ENCODE peak calls at places on chromosomes 6 and 20, in five cellular contexts. One of them, this sample, is unnamed.

GRCh38 chr6:108838101-108838717 is 10.0 kb upstream of the ARMC2 start:
- DNase-seq in fibroblast of mammary gland: peak
- DNase-seq in M059J: peak
- DNase-seq in HS-5: no peak
- DNase-seq in AG08395: no peak
- DNase-seq in this sample: no peak

GRCh38 chr6:25366785-25367657 is 87.8 kb downstream of the CARMIL1 start:
- DNase-seq in HS-5: no peak
- DNase-seq in fibroblast of mammary gland: peak
- DNase-seq in M059J: peak
- DNase-seq in AG08395: no peak
- DNase-seq in this sample: no peak

GRCh38 chr20:4171538-4172116 is 156.3 kb upstream of the RNF24 start:
- DNase-seq in HS-5: no peak
- DNase-seq in fibroblast of mammary gland: no peak
- DNase-seq in M059J: peak
- DNase-seq in AG08395: no peak
- DNase-seq in this sample: no peak

GRCh38 chr20:12036142-12036541 is 118.4 kb downstream of the BTBD3 start:
- DNase-seq in fibroblast of mammary gland: no peak
- DNase-seq in HS-5: no peak
- DNase-seq in M059J: no peak
- DNase-seq in AG08395: no peak
- DNase-seq in this sample: no peak

GRCh38 chr6:28161410-28162079 is 19.9 kb downstream of the ZKSCAN8 start:
- DNase-seq in fibroblast of mammary gland: peak
- DNase-seq in AG08395: peak
- DNase-seq in M059J: peak
- DNase-seq in HS-5: no peak
- DNase-seq in this sample: peak

GRCh38 chr20:49685161-49685601 is 28.5 kb downstream of the B4GALT5 start:
- DNase-seq in AG08395: no peak
- DNase-seq in HS-5: no peak
- DNase-seq in fibroblast of mammary gland: peak
- DNase-seq in M059J: no peak
- DNase-seq in this sample: no peak

GRCh38 chr20:32333988-32334885 is 23.9 kb upstream of the ASXL1 start:
- DNase-seq in AG08395: no peak
- DNase-seq in HS-5: no peak
- DNase-seq in fibroblast of mammary gland: peak
- DNase-seq in M059J: no peak
- DNase-seq in this sample: no peak

GRCh38 chr20:17992224-17992637 is 23.4 kb downstream of the MGME1 start:
- DNase-seq in AG08395: no peak
- DNase-seq in fibroblast of mammary gland: no peak
- DNase-seq in HS-5: no peak
- DNase-seq in M059J: peak
- DNase-seq in this sample: no peak

GRCh38 chr6:55980627-55981211 is 105.3 kb upstream of the BMP5 start:
- DNase-seq in HS-5: no peak
- DNase-seq in fibroblast of mammary gland: peak
- DNase-seq in M059J: peak
- DNase-seq in AG08395: peak
- DNase-seq in this sample: no peak

This sample was measured in gastrocnemius medialis.